ENCODE peak calls at places on chromosomes 13 and 19, in ten cellular contexts. K is hepatocyte, C is cardiac muscle cell, D is mucosa of descending colon, B is IMR-90, J is fibroblast of the aortic adventitia, F is endodermal cell, M is lower leg skin, Z is fibroblast of lung, O is fibroblast of mammary gland. W is an unnamed sample.

GRCh38 chr19:40612831-40613668 is 11.9 kb downstream of the LTBP4 start:
- DNase-seq in K (peak; percentile 72), C (peak; percentile 31), D (peak; percentile 81), B (no peak), J (no peak), F (peak; percentile 97), M (no peak), Z (no peak), O (peak; percentile 38), W (peak; percentile 53)

GRCh38 chr13:108964601-108965000 is 335.2 kb downstream of the MYO16 start:
- DNase-seq in K (no peak), C (no peak), D (no peak), B (no peak), J (no peak), F (no peak), M (no peak), Z (no peak), O (no peak), W (no peak)

GRCh38 chr19:35251456-35251855 is 2.7 kb downstream of the LSR start:
- DNase-seq in K (no peak), C (no peak), D (no peak), B (no peak), J (no peak), F (no peak), M (peak; percentile 1), Z (no peak), O (no peak), W (no peak)

GRCh38 chr19:14347999-14348889 is 33.0 kb upstream of the ADGRE5 start:
- DNase-seq in K (peak; percentile 77), C (peak; percentile 70), D (peak; percentile 72), B (no peak), J (peak; percentile 44), F (peak; percentile 90), M (no peak), Z (peak; percentile 42), O (peak; percentile 43), W (peak; percentile 38)

GRCh38 chr13:40206241-40207109 is 460.0 kb downstream of the FOXO1 start:
- DNase-seq in K (no peak), C (peak; percentile 54), D (no peak), B (peak; percentile 7), J (peak; percentile 80), F (no peak), M (peak; percentile 50), Z (peak; percentile 47), O (peak; percentile 81), W (no peak)

GRCh38 chr19:58229255-58229639 is 533 bp downstream of the ZNF544 start:
- DNase-seq in K (peak; percentile 47), C (peak; percentile 36), D (peak; percentile 6), B (peak; percentile 12), J (peak; percentile 7), F (peak; percentile 81), M (no peak), Z (peak; percentile 34), O (peak; percentile 49), W (peak; percentile 15)

GRCh38 chr13:30880756-30881155 is 25.3 kb upstream of the MEDAG start:
- DNase-seq in K (peak; percentile 57), C (peak; percentile 84), D (no peak), B (peak; percentile 97), J (peak; percentile 94), F (no peak), M (peak; percentile 63), Z (peak; percentile 99), O (peak; percentile 98), W (peak; percentile 93)

GRCh38 chr19:2149980-2150793 is 1.2 kb downstream of the AP3D1 start:
- DNase-seq in K (no peak), C (peak; percentile 33), D (peak; percentile 45), B (peak; percentile 23), J (peak; percentile 25), F (no peak), M (no peak), Z (no peak), O (no peak), W (no peak)

GRCh38 chr13:100633461-100633860 is 41.1 kb downstream of the TMTC4 start:
- DNase-seq in K (no peak), C (peak; percentile 60), D (no peak), B (peak; percentile 96), J (peak; percentile 94), F (no peak), M (no peak), Z (peak; percentile 86), O (peak; percentile 93), W (peak; percentile 87)

GRCh38 chr13:51623473-51623872 is 39.2 kb downstream of the WDFY2 start:
- DNase-seq in K (no peak), C (no peak), D (no peak), B (no peak), J (no peak), F (no peak), M (no peak), Z (no peak), O (peak; percentile 73), W (no peak)

GRCh38 chr19:7953060-7953459 is 9.6 kb upstream of the TIMM44 start:
- DNase-seq in K (no peak), C (peak; percentile 81), D (no peak), B (peak; percentile 21), J (peak; percentile 29), F (no peak), M (no peak), Z (no peak), O (peak; percentile 27), W (no peak)

GRCh38 chr13:66811445-66811844 is 418.7 kb downstream of the PCDH9 start:
- DNase-seq in K (no peak), C (no peak), D (no peak), B (no peak), J (no peak), F (no peak), M (no peak), Z (no peak), O (no peak), W (no peak)

GRCh38 chr13:28574617-28575142 is 79.8 kb upstream of the FLT1 start:
- DNase-seq in K (peak; percentile 70), C (peak; percentile 92), D (peak; percentile 24), B (peak; percentile 100), J (peak; percentile 88), F (no peak), M (no peak), Z (peak; percentile 91), O (peak; percentile 100), W (peak; percentile 95)

GRCh38 chr13:50596776-50597203 is 246.7 kb downstream of the DLEU7 start:
- DNase-seq in K (no peak), C (no peak), D (no peak), B (no peak), J (no peak), F (no peak), M (no peak), Z (no peak), O (no peak), W (no peak)

GRCh38 chr13:50592412-50593145 is 250.9 kb downstream of the DLEU7 start:
- DNase-seq in K (no peak), C (peak; percentile 74), D (no peak), B (peak; percentile 87), J (peak; percentile 77), F (no peak), M (no peak), Z (peak; percentile 79), O (peak; percentile 86), W (peak; percentile 86)

GRCh38 chr13:50593228-50593627 is 250.3 kb downstream of the DLEU7 start:
- DNase-seq in K (no peak), C (no peak), D (no peak), B (no peak), J (no peak), F (no peak), M (no peak), Z (no peak), O (no peak), W (peak; percentile 14)

GRCh38 chr13:50596103-50596502 is 247.4 kb downstream of the DLEU7 start:
- DNase-seq in K (no peak), C (no peak), D (no peak), B (no peak), J (no peak), F (no peak), M (no peak), Z (no peak), O (no peak), W (no peak)

DNA sequence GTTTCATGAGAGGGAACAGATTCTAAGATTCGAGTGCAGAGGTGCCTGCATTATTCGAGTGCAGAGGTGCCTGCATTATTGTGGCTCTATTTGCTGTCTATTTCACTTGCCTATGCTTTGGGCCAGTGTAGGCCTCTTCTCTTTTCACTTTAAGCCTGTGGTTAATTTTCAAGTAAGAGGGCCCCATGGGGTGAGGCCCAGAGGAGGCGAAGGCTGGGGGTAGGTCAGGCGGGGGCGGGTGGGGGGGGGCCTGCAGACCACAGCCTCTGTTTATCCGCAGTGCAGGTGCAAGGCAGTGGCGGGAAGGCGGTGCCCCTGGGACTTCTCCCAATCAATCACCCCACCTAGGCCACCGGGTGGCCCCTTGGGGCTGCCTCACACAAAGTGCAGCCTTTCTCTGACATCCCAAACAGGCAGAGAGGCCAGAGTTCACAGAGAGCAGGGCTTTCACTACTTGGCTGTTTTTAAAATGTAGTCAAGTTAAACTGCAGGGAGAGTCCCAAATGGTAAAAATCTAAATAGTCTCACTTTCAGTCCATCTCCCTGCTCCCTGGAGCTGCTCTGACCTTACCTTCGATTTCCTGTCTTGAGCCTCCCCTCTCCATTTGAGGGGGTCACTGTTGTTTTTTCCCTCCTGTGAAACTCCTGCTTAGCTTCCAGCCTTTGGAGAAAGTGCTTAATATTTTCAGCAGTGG is 249.1 kb downstream of the DLEU7 start:
- DNase-seq in K (no peak), C (no peak), D (peak; percentile 14), B (no peak), J (no peak), F (peak; percentile 73), M (no peak), Z (no peak), O (no peak), W (peak; percentile 16)
- H3K4me3 ChIP-seq in K (no peak overlapping the region), C (no peak overlapping the region), D (no peak overlapping the region), B (no peak overlapping the region), J (no peak overlapping the region), F (no peak overlapping the region), M (no peak overlapping the region), Z (no peak overlapping the region), O (no peak overlapping the region), W (no peak overlapping the region)

GRCh38 chr13:24865158-24865557 is 101.2 kb downstream of the RNF17 start:
- DNase-seq in K (no peak), C (peak; percentile 33), D (no peak), B (peak; percentile 4), J (peak; percentile 40), F (no peak), M (no peak), Z (peak; percentile 43), O (peak; percentile 18), W (peak; percentile 6)
- TF ChIP-seq CTCF in K (peak; percentile 25), C (peak; percentile 29), D (no peak), B (peak; percentile 32), J (peak; percentile 32), F (no peak), M (no peak), Z (no peak), O (peak; percentile 20), W (peak; percentile 20)

GRCh38 chr19:47309608-47310007 is at the start of gene C5AR1:
- DNase-seq in K (no peak), C (no peak), D (peak; percentile 18), B (no peak), J (no peak), F (no peak), M (peak; percentile 30), Z (no peak), O (no peak), W (no peak)
- H3K4me3 ChIP-seq in K (no peak within 1 kb of the TSS), C (no peak within 1 kb of the TSS), D (no peak within 1 kb of the TSS), B (no peak within 1 kb of the TSS), J (no peak within 1 kb of the TSS), F (no peak within 1 kb of the TSS), M (no peak within 1 kb of the TSS), Z (no peak within 1 kb of the TSS), O (no peak within 1 kb of the TSS), W (no peak within 1 kb of the TSS)

DNA sequence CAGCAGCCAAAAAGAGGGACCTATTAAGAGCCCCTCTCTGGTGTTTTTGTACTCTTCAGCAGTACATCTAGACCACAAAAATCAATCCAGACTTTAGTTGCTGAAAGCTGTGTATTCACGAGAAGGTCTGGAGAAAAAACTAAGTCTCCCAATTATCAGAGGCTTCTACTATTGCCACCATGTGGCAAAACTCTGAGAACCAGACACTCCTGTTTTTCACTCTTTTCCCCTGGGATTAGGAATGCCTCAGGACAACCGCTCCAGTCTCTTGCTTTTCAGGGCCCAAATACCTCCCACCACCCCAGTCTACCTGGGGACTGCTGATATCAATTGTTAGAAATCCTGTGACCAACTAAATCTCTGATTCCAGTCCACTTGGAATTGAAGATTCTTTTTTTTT is 30.1 kb upstream of the OBI1 start:
- DNase-seq in K (peak; percentile 12), C (peak; percentile 24), D (no peak), B (no peak), J (peak; percentile 8), F (no peak), M (no peak), Z (peak; percentile 12), O (no peak), W (no peak)
- TF ChIP-seq CTCF in K (peak; percentile 34), C (peak; percentile 23), D (no peak), B (no peak), J (no peak), F (peak; percentile 51), M (no peak), Z (no peak), O (peak; percentile 7), W (no peak)